ENCODE peak calls at places on chromosomes 2 and 18, in four cellular contexts. I, Q, O and Y are unnamed samples.

GRCh38 chr2:109591236-109591635 is 22.5 kb downstream of the SEPTIN10 start:
- DNase-seq in I (no peak), Q (no peak), O (no peak), Y (no peak)

GRCh38 chr2:121791801-121792221 is 36.4 kb downstream of the TSN start:
- DNase-seq in Q (no peak), O (no peak), I (no peak), Y (no peak)

GRCh38 chr2:85785027-85785822 is 31.4 kb downstream of the ATOH8 start:
- DNase-seq in I (no peak), Q (no peak), O (peak), Y (no peak)

GRCh38 chr2:216936954-216937357 is 77.1 kb upstream of the TNP1 start:
- DNase-seq in O (no peak), I (no peak), Q (no peak), Y (no peak)

GRCh38 chr2:191202881-191203397 is 42.3 kb upstream of the MYO1B start:
- DNase-seq in Q (peak), O (no peak), I (no peak), Y (no peak)

GRCh38 chr18:3577456-3577855 is 127.5 kb downstream of the TGIF1 start:
- DNase-seq in I (no peak), O (no peak), Q (no peak), Y (no peak)

GRCh38 chr2:5360081-5360480 is 332.1 kb upstream of the SOX11 start:
- DNase-seq in Q (no peak), I (no peak), O (no peak), Y (no peak)

GRCh38 chr2:202023198-202023903 is 10.3 kb upstream of the FZD7 start:
- DNase-seq in Q (no peak), I (no peak), O (peak), Y (no peak)

GRCh38 chr2:235654115-235654514 is 160.3 kb downstream of the AGAP1 start:
- DNase-seq in Q (no peak), O (no peak), I (no peak), Y (no peak)

GRCh38 chr18:79106084-79106483 is 36.9 kb downstream of the ATP9B start:
- DNase-seq in Q (no peak), I (no peak), O (no peak), Y (no peak)

GRCh38 chr18:76471593-76471992 is 23.4 kb downstream of the ZNF516 start:
- DNase-seq in I (no peak), O (no peak), Q (no peak), Y (no peak)

GRCh38 chr18:22250591-22250996 is 81.2 kb downstream of the GATA6 start:
- DNase-seq in O (no peak), I (no peak), Q (no peak), Y (no peak)

GRCh38 chr2:76160683-76161082 is 450.0 kb upstream of the GCFC2 start:
- DNase-seq in Q (no peak), O (no peak), I (no peak), Y (no peak)
- TF ChIP-seq CTCF in Q (no peak), O (no peak), I (no peak), Y (no peak)

GRCh38 chr2:111069722-111070121 is 51.0 kb upstream of the BCL2L11 start:
- DNase-seq in Q (no peak), I (no peak), O (no peak), Y (no peak)
- TF ChIP-seq CTCF in Q (peak), I (no peak), O (no peak), Y (peak)

GRCh38 chr2:173355866-173356508 is 1.3 kb downstream of the CDCA7 start:
- DNase-seq in O (no peak), I (no peak), Q (peak), Y (no peak)
- TF ChIP-seq CTCF in O (no peak), I (no peak), Q (no peak), Y (no peak)

GRCh38 chr2:146228659-146229058 is 1616.2 kb upstream of the ACVR2A start:
- DNase-seq in I (no peak), O (no peak), Q (peak), Y (no peak)
- TF ChIP-seq CTCF in I (no peak), O (no peak), Q (no peak), Y (no peak)

DNA sequence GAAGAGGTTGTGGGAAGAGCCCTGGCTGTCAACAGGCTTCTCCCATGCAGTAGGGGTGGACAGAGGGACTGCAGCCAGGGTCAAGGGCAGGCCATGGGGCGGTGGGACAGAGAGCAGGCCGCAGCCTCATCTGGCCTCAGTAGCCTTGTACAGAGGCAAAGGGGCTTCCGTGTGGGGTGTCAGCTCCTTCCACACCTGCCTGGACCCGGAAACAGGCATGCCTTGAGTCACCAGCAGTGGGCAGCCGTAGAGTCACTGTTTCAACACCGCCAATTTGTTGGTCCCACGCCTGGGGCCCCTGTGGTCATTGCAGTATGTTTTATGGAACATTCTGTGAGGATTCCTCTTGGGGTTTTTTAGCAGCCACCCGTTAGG is 173.0 kb downstream of the SMAD7 start:
- DNase-seq in Q (peak), O (no peak), I (peak), Y (no peak)
- TF ChIP-seq CTCF in Q (peak), O (no peak), I (no peak), Y (no peak)